ENCODE peak calls at places on chromosomes 16 and 17, in four cellular contexts. One of them, this sample, is unnamed.

GRCh38 chr16:86281435-86281834 is 228.9 kb upstream of the FOXF1 start:
- DNase-seq in SK-N-SH: no peak
- DNase-seq in GM12878: no peak
- DNase-seq in A549: no peak
- DNase-seq in this sample: no peak

GRCh38 chr17:48883171-48883570 is 9.4 kb upstream of the ATP5MC1 start:
- DNase-seq in GM12878: no peak
- DNase-seq in SK-N-SH: no peak
- DNase-seq in A549: no peak
- DNase-seq in this sample: no peak

GRCh38 chr17:73591278-73592078 is 52.8 kb downstream of the SDK2 start:
- DNase-seq in GM12878: peak; percentile 47
- DNase-seq in SK-N-SH: no peak
- DNase-seq in A549: no peak
- DNase-seq in this sample: no peak

GRCh38 chr17:47636273-47637030 is 13.3 kb upstream of the KPNB1 start:
- DNase-seq in SK-N-SH: no peak
- DNase-seq in A549: no peak
- DNase-seq in GM12878: no peak
- DNase-seq in this sample: no peak

GRCh38 chr17:53719229-53719628 is 103.5 kb upstream of the KIF2B start:
- DNase-seq in SK-N-SH: peak; percentile 30
- DNase-seq in GM12878: no peak
- DNase-seq in A549: no peak
- DNase-seq in this sample: no peak

GRCh38 chr17:59846391-59847165 is 46.2 kb downstream of the TUBD1 start:
- DNase-seq in A549: peak; percentile 84
- DNase-seq in GM12878: peak; percentile 91
- DNase-seq in SK-N-SH: no peak
- DNase-seq in this sample: peak; percentile 94

GRCh38 chr17:54992797-54993639 is 24.5 kb downstream of the STXBP4 start:
- DNase-seq in GM12878: no peak
- DNase-seq in A549: peak; percentile 49
- DNase-seq in SK-N-SH: peak; percentile 59
- DNase-seq in this sample: peak; percentile 54

GRCh38 chr17:40112191-40112590 is 9.6 kb upstream of the MSL1 start:
- DNase-seq in GM12878: no peak
- DNase-seq in A549: no peak
- DNase-seq in SK-N-SH: no peak
- DNase-seq in this sample: no peak

GRCh38 chr16:16930309-16931000 is 540.3 kb downstream of the XYLT1 start:
- DNase-seq in GM12878: no peak
- DNase-seq in A549: no peak
- DNase-seq in SK-N-SH: no peak
- DNase-seq in this sample: no peak

GRCh38 chr17:76075364-76076099 is 951 bp downstream of the GALR2 start:
- DNase-seq in SK-N-SH: peak; percentile 74
- DNase-seq in A549: peak; percentile 57
- DNase-seq in GM12878: no peak
- DNase-seq in this sample: no peak

GRCh38 chr16:87729266-87729954 is 36.4 kb downstream of the KLHDC4 start:
- DNase-seq in A549: no peak
- DNase-seq in GM12878: no peak
- DNase-seq in SK-N-SH: no peak
- DNase-seq in this sample: no peak

GRCh38 chr17:49793309-49793708 is 4.8 kb downstream of the KAT7 start:
- DNase-seq in GM12878: no peak
- DNase-seq in A549: no peak
- DNase-seq in SK-N-SH: no peak
- DNase-seq in this sample: no peak

GRCh38 chr17:41549596-41550039 is 21.5 kb upstream of the KRT19 start:
- DNase-seq in A549: no peak
- DNase-seq in GM12878: no peak
- DNase-seq in SK-N-SH: no peak
- DNase-seq in this sample: peak; percentile 56

GRCh38 chr17:17205368-17206148 is 575 bp downstream of the PLD6 start:
- DNase-seq in SK-N-SH: peak; percentile 80
- DNase-seq in GM12878: peak; percentile 23
- DNase-seq in A549: peak; percentile 76
- DNase-seq in this sample: peak; percentile 21
- TF ChIP-seq RAD21 in SK-N-SH: no peak
- TF ChIP-seq RAD21 in GM12878: no peak
- TF ChIP-seq RAD21 in A549: no peak
- TF ChIP-seq RAD21 in this sample: no peak

GRCh38 chr17:77738666-77739531 is 219.6 kb upstream of the TNRC6C start:
- DNase-seq in GM12878: no peak
- DNase-seq in A549: no peak
- DNase-seq in SK-N-SH: no peak
- DNase-seq in this sample: no peak

GRCh38 chr17:77744268-77744988 is 214.1 kb upstream of the TNRC6C start:
- DNase-seq in SK-N-SH: no peak
- DNase-seq in GM12878: no peak
- DNase-seq in A549: no peak
- DNase-seq in this sample: no peak

GRCh38 chr17:77742579-77742978 is 215.9 kb upstream of the TNRC6C start:
- DNase-seq in SK-N-SH: no peak
- DNase-seq in GM12878: no peak
- DNase-seq in A549: no peak
- DNase-seq in this sample: no peak

GRCh38 chr17:77740481-77740880 is 218.0 kb upstream of the TNRC6C start:
- DNase-seq in SK-N-SH: no peak
- DNase-seq in GM12878: no peak
- DNase-seq in A549: no peak
- DNase-seq in this sample: no peak

DNA sequence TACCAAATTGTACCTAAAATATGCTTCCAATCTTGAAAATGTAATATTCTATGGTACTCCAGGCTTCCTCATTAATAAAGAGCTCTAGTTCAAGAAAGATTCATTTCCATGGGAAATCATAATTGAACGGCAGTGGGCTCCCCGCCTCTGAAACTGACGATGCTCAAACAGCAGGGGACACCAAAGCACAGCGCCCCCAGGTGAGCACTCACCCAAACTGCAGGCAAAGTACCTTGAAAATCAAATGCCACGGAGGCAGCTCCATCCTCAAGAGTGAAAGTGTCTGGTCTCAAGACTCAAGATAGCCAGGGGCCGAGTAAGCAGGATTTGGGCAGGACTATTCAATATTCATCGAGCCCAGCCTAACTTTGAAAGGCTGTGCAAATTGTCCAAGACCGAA is 217.4 kb upstream of the TNRC6C start:
- DNase-seq in A549: no peak
- DNase-seq in SK-N-SH: no peak
- DNase-seq in GM12878: no peak
- DNase-seq in this sample: no peak
- TF ChIP-seq RAD21 in A549: no peak
- TF ChIP-seq RAD21 in SK-N-SH: no peak
- TF ChIP-seq RAD21 in GM12878: no peak
- TF ChIP-seq RAD21 in this sample: no peak

DNA sequence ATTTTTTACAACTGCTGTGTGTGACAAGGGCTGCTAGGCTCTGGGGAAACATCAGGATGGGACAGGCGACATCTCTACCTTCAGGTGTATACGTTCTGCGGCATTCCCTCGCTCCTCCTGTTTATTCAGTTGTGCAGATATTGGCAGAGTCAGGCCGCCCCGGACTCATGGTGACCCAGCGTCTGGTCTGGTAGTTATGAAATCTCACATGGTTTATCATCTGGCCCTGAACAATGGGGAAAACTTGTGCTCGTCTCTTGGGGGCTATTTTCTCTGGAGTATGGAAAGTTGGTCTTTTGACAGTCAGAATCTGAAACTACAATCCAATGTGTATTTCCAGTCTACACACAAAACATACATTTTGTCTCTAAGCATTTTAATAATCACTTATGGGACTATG is 3.3 kb downstream of the MARCHF10 start:
- DNase-seq in SK-N-SH: no peak
- DNase-seq in GM12878: no peak
- DNase-seq in A549: peak; percentile 86
- DNase-seq in this sample: peak; percentile 75
- TF ChIP-seq RAD21 in SK-N-SH: no peak
- TF ChIP-seq RAD21 in GM12878: no peak
- TF ChIP-seq RAD21 in A549: peak; percentile 57
- TF ChIP-seq RAD21 in this sample: no peak

DNA sequence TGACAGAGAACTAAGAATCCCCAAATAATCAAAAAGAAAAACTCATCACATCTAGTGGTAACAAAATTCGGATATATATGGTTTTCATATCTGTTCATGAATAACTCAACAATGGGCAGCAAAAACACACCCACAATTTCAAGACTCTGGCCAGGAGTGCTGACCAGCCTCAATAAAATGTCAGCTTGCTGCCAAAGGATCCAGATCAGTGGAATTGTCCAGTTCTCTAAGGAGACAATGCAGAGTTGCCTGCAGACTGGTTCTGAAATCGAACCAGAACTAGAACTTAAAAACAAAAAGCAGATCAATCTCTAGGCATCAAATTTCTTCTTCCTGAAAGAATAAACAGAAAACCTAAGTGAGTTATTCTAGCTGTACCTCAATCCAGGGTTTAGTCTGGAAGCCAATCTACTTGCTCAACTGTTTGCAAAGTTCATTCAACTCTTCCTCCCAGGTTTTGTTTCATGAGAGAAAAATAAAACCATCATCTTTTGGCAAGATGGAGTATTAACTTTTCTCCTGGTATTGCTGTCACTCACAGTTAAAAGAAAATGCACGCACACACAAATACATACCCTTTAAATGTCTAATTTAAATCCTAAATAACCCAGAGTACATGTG is 61.0 kb downstream of the CFDP1 start:
- DNase-seq in A549: no peak
- DNase-seq in SK-N-SH: no peak
- DNase-seq in GM12878: no peak
- DNase-seq in this sample: peak; percentile 59
- TF ChIP-seq RAD21 in A549: no peak
- TF ChIP-seq RAD21 in SK-N-SH: no peak
- TF ChIP-seq RAD21 in GM12878: no peak
- TF ChIP-seq RAD21 in this sample: no peak

This sample was measured in IMR-90.